ENCODE peak calls at places on chromosomes 12 and 14, in five cellular contexts. W, U, A, F and S are unnamed samples.

GRCh38 chr14:32565256-32565655 is 236.2 kb downstream of the AKAP6 start:
- DNase-seq in W (no peak), U (no peak), A (no peak), F (no peak), S (no peak)

GRCh38 chr12:58567189-58567588 is 353.1 kb downstream of the LRIG3 start:
- DNase-seq in W (no peak), U (no peak), A (no peak), F (no peak), S (no peak)

GRCh38 chr12:25771062-25771461 is 187.4 kb upstream of the RASSF8 start:
- DNase-seq in W (no peak), U (no peak), A (no peak), F (no peak), S (peak)

GRCh38 chr14:54603362-54603761 is 36.4 kb downstream of the SAMD4A start:
- DNase-seq in W (no peak), U (no peak), A (no peak), F (no peak), S (peak)

GRCh38 chr12:47868041-47868440 is 36.8 kb downstream of the VDR start:
- DNase-seq in W (no peak), U (no peak), A (peak), F (no peak), S (peak)

GRCh38 chr12:88639361-88639760 is 59.1 kb upstream of the KITLG start:
- DNase-seq in W (peak), U (no peak), A (no peak), F (no peak), S (peak)

GRCh38 chr12:3168223-3168770 is 91.1 kb downstream of the TSPAN9 start:
- DNase-seq in W (no peak), U (no peak), A (no peak), F (no peak), S (no peak)

GRCh38 chr12:120115692-120116442 is 686 bp downstream of the RAB35 start:
- DNase-seq in W (peak), U (no peak), A (peak), F (no peak), S (peak)

GRCh38 chr14:84792722-84793410 is 737.1 kb upstream of the FLRT2 start:
- DNase-seq in W (no peak), U (no peak), A (no peak), F (no peak), S (peak)

GRCh38 chr14:74913986-74914573 is 9.0 kb downstream of the RPS6KL1 start:
- DNase-seq in W (peak), U (peak), A (peak), F (no peak), S (peak)

GRCh38 chr14:77023001-77023996 is 5.2 kb downstream of the IRF2BPL start:
- DNase-seq in W (peak), U (no peak), A (peak), F (no peak), S (peak)

GRCh38 chr14:71539660-71540285 is 392.5 kb upstream of the RGS6 start:
- DNase-seq in W (no peak), U (no peak), A (no peak), F (no peak), S (no peak)

GRCh38 chr14:106489112-106489881 is 962.9 kb downstream of the TMEM121 start:
- DNase-seq in W (no peak), U (no peak), A (no peak), F (peak), S (no peak)

GRCh38 chr14:104692939-104693315 is 3.5 kb downstream of the INF2 start:
- DNase-seq in W (no peak), U (no peak), A (no peak), F (no peak), S (no peak)
- H3K4me3 ChIP-seq in W (no peak), U (no peak), A (no peak), F (no peak), S (no peak)

DNA sequence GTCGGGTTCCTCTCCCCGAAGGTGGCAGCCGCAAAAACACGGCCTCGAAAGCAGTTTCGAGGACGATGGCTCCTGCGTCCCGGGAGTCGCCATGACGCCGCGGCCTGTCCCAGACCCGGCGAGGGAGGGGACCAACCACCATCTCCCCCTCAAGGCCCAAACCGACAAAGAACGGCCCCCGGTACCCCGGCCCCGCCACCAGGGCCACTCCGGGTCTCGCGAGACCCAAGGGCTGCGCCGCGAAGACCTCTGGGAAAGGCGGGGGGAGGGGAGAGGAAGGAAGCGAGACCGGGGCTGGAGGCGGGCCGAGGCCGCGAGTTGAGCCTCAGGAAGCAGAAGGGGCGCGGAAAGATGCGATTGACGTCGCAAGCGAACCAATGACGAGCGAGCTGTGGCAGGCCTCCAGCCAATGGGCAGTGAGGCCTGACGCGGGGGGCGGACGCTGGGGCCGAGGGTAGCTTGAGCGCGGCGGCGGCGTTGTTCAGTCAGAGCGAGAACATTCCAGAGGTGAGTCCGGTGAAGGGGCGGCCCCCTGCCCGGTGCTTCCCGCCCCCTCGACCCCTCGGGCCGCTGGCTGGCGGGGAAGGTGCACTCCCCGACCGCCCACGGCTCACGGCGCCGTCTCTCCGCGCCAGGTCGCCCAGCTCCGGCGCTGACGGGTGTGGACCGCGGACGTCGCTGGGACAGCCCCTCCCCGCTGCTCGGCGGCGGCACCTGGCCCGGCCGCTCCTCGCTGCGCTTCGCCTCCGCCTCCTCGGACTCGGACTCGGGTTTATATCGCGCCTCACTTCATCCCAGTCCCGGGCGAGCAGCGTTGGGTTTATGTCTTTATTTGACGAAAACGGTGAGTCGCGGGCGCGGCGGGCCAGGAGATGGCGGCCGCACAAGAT is at the start of gene EIF5:
- DNase-seq in W (peak), U (peak), A (peak), F (peak), S (peak)
- TF ChIP-seq CTCF in W (no peak), U (peak), A (peak), F (peak), S (peak)

DNA sequence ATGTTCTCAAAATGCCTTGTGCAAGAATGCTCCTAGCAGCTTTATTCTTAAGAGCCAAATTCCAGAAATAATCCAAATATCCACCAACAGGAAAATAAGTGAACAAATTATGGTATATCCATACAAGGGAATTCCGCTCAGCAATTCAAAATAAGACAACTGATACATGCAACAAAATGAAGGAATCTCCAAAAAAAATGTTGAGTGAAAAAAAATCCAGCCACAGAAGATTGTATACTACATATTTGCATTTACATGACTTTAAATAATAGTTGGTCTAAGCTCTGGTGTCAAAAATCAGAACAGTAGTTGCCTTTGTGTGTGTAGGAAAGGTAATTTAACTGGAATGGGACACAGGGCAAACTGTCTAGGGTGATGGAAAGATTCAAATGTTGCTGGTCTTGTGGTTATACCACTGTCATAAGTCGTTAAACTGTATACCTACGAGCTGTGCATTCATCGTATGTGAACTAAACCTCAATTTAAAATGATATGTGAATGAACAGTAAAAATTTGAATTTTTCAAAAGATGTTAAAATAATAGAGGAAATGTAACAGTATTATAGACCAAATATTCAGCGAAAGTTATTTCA is 3.2 kb downstream of the CD69 start:
- DNase-seq in W (no peak), U (no peak), A (no peak), F (no peak), S (no peak)
- H3K4me3 ChIP-seq in W (no peak), U (no peak), A (no peak), F (no peak), S (no peak)

GRCh38 chr14:72706485-72706884 is 187.4 kb downstream of the DPF3 start:
- DNase-seq in W (no peak), U (no peak), A (no peak), F (no peak), S (no peak)

GRCh38 chr14:72711936-72712335 is 182.0 kb downstream of the DPF3 start:
- DNase-seq in W (no peak), U (no peak), A (no peak), F (no peak), S (no peak)

GRCh38 chr14:72710212-72710611 is 183.7 kb downstream of the DPF3 start:
- DNase-seq in W (no peak), U (no peak), A (no peak), F (no peak), S (no peak)

GRCh38 chr14:72704507-72704906 is 189.4 kb downstream of the DPF3 start:
- DNase-seq in W (no peak), U (no peak), A (no peak), F (no peak), S (no peak)

GRCh38 chr14:72708708-72709475 is 185.0 kb downstream of the DPF3 start:
- DNase-seq in W (peak), U (no peak), A (no peak), F (no peak), S (no peak)
- TF ChIP-seq CTCF in W (no peak), U (no peak), A (no peak), F (no peak), S (no peak)

GRCh38 chr14:100108042-100108825 is 43.0 kb downstream of the EVL start:
- DNase-seq in W (peak), U (peak), A (peak), F (peak), S (peak)
- H3K4me3 ChIP-seq in W (no peak), U (no peak), A (no peak), F (no peak), S (no peak)

GRCh38 chr14:105107781-105108515 is 42.7 kb upstream of the GPR132 start:
- DNase-seq in W (no peak), U (no peak), A (no peak), F (no peak), S (no peak)
- TF ChIP-seq CTCF in W (no peak), U (no peak), A (no peak), F (no peak), S (no peak)

DNA sequence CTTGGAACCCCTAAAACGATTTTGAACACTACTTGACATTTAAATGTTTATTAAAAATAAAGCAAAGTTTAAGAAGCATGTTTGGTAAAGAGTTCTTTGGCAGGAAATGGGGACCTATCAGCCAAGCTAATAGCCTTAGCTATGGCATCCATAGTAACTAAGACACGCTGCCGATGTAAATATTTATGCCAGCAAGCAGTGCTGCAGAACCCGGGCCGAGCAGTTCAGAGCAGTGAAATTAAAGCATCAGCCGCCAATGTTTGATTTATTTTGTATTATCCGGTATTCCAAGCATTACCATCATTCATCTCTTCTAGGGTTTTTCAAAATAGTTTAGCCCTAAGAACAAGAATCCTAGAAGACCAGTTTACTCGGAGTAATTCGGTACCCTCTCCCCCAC is 61.6 kb downstream of the PPP2R5C start:
- DNase-seq in W (peak), U (no peak), A (no peak), F (no peak), S (no peak)
- H3K4me3 ChIP-seq in W (no peak), U (peak), A (peak), F (peak), S (no peak)

GRCh38 chr12:48973992-48974673 is 2.6 kb upstream of the WNT10B start:
- DNase-seq in W (peak), U (no peak), A (no peak), F (no peak), S (peak)
- TF ChIP-seq CTCF in W (peak), U (no peak), A (peak), F (peak), S (peak)

DNA sequence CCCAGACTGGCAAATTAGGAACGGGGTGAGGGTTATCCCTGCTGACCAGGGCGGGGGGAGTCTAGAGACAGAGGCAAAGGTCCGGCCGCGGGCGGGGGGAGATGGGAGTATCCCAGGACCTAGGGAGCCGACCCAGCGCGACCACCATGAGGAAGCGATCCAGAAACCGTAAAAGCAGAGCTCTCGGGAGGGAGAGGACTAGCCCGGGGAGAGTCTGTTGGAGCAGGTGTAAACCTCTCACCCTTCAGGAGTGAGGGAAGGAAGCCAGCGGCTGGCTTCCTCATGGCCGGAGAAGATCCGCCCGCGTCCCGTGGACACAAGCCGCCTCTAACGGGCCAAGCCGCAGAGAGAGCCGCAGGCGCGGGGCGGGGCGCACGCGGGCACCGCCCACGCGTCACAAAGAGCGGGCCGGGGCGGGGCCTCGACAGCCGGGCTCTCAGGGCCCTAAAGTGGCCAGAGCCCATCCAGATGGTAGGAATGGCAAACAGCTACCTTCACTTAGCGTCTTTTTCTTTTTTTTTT is at the start of gene ACRBP:
- DNase-seq in W (peak), U (peak), A (peak), F (no peak), S (peak)
- H3K4me3 ChIP-seq in W (no peak), U (peak), A (peak), F (peak), S (peak)

DNA sequence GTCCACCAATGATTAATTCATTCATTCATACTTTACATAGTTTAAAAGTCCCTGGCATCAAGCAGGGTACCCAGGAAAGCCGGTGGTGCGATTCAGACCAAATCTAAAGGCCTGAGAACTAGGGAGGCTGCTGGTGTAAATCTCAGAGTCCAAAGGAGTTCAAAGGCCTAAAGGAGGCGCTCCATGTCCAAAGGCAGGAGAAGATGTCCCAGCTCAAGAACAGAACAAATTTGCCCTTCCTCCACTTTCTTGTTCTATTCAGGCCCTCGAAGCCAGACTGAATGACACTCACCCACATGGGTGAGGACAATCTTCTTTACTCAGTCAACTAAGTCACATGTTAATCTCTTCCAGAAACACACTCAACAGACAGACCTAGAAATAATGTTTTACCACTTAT is 64.2 kb downstream of the ANKS1B start:
- DNase-seq in W (no peak), U (no peak), A (no peak), F (no peak), S (no peak)
- TF ChIP-seq CTCF in W (no peak), U (no peak), A (no peak), F (no peak), S (no peak)